ENCODE peak calls at places on chromosome 14, in seven cellular contexts. M, D, E, U, K, P and I are unnamed samples.

GRCh38 chr14:32710351-32711102 is 228.2 kb upstream of the NPAS3 start:
- DNase-seq in M (no peak), D (no peak), E (no peak), U (no peak), K (peak; percentile 22), P (peak; percentile 33), I (no peak)

GRCh38 chr14:95482967-95483842 is 33.2 kb downstream of the SYNE3 start:
- DNase-seq in M (peak; percentile 79), D (no peak), E (peak; percentile 96), U (no peak), K (peak; percentile 84), P (peak; percentile 95), I (peak; percentile 87)

GRCh38 chr14:98665019-98665418 is 607.0 kb downstream of the BCL11B start:
- DNase-seq in M (no peak), D (no peak), E (no peak), U (no peak), K (no peak), P (no peak), I (no peak)

GRCh38 chr14:65703996-65704395 is 291.5 kb downstream of the FUT8 start:
- DNase-seq in M (no peak), D (no peak), E (peak; percentile 2), U (no peak), K (no peak), P (peak; percentile 56), I (no peak)

GRCh38 chr14:52399886-52400599 is 85.9 kb downstream of the PTGER2 start:
- DNase-seq in M (no peak), D (no peak), E (peak; percentile 37), U (no peak), K (peak; percentile 7), P (peak; percentile 68), I (no peak)

GRCh38 chr14:37274652-37275051 is 76.9 kb downstream of the MIPOL1 start:
- DNase-seq in M (no peak), D (no peak), E (no peak), U (no peak), K (no peak), P (no peak), I (no peak)

GRCh38 chr14:31420013-31420318 is 384 bp downstream of the HEATR5A start:
- DNase-seq in M (peak; percentile 63), D (no peak), E (no peak), U (peak; percentile 14), K (peak; percentile 49), P (no peak), I (no peak)

GRCh38 chr14:29927596-29928341 is at the start of gene PRKD1:
- DNase-seq in M (peak; percentile 63), D (peak; percentile 58), E (peak; percentile 59), U (no peak), K (peak; percentile 30), P (peak; percentile 71), I (no peak)

GRCh38 chr14:53741379-53742225 is 215.0 kb downstream of the BMP4 start:
- DNase-seq in M (no peak), D (no peak), E (peak; percentile 27), U (no peak), K (no peak), P (no peak), I (no peak)

GRCh38 chr14:35389315-35389667 is 15.3 kb downstream of the NFKBIA start:
- DNase-seq in M (peak; percentile 7), D (no peak), E (no peak), U (no peak), K (no peak), P (no peak), I (no peak)

GRCh38 chr14:87813211-87813610 is 179.8 kb downstream of the GALC start:
- DNase-seq in M (no peak), D (no peak), E (no peak), U (no peak), K (peak; percentile 30), P (no peak), I (no peak)

GRCh38 chr14:45679852-45680251 is 426.9 kb upstream of the MIS18BP1 start:
- DNase-seq in M (no peak), D (no peak), E (peak; percentile 77), U (no peak), K (peak; percentile 73), P (peak; percentile 54), I (peak; percentile 88)

GRCh38 chr14:23447634-23448353 is 12.3 kb upstream of the MYH7 start:
- DNase-seq in M (no peak), D (no peak), E (no peak), U (no peak), K (no peak), P (no peak), I (no peak)

GRCh38 chr14:22898302-22898894 is 15.4 kb downstream of the REM2 start:
- DNase-seq in M (no peak), D (no peak), E (peak; percentile 68), U (no peak), K (peak; percentile 91), P (peak; percentile 77), I (no peak)

GRCh38 chr14:89787525-89787924 is 167.0 kb downstream of the EFCAB11 start:
- DNase-seq in M (no peak), D (no peak), E (no peak), U (no peak), K (peak; percentile 33), P (peak; percentile 31), I (peak; percentile 21)

GRCh38 chr14:104827173-104828055 is 26.5 kb downstream of the ZBTB42 start:
- DNase-seq in M (no peak), D (no peak), E (no peak), U (peak; percentile 56), K (peak; percentile 56), P (peak; percentile 24), I (no peak)

GRCh38 chr14:74835607-74836250 is 40.2 kb downstream of the PROX2 start:
- DNase-seq in M (no peak), D (no peak), E (no peak), U (no peak), K (no peak), P (no peak), I (no peak)

GRCh38 chr14:102900631-102901571 is 21.6 kb upstream of the AMN start:
- DNase-seq in M (no peak), D (no peak), E (no peak), U (peak; percentile 41), K (no peak), P (no peak), I (no peak)
- H3K4me3 ChIP-seq in M (peak overlapping the region; percentile 49), D (no peak overlapping the region), E (no peak overlapping the region), U (no peak overlapping the region), K (no peak overlapping the region), P (no peak overlapping the region), I (no peak overlapping the region)

GRCh38 chr14:76776306-76777251 is 15.3 kb downstream of the VASH1 start:
- DNase-seq in M (no peak), D (no peak), E (no peak), U (no peak), K (no peak), P (no peak), I (no peak)
- TF ChIP-seq CTCF in M (no peak), D (no peak), E (no peak), U (no peak), K (no peak), P (no peak), I (no peak)

DNA sequence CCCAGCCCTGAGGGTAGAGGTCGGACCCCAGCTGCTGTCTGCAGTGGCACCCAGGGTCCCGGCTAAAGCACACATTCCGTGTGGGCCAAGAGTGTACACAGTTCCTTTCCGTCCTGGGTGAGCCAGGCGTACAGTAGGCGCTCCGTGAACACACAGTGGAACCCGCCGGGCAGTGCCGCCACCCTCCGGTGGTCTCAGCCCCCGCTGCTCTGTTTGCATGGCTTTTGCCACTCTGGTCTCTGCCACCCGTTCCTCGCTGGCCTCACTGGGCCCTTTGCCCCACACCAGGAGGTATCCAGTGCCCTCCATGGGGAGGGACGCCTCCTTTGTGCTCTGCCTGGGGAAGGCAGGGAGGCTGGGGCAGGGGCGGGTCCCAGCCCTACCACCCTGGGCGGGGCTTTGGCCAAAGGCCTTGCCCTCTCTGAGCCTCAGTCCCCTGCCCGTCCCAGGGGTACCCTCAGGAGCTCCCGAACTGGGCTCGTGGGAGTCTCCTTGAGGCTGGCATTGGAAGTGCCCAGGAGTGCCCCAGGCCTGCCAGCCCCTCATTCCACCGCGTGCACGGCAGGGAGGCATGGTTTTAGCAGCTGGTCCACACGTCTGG is 13.0 kb downstream of the TRMT61A start:
- DNase-seq in M (no peak), D (peak; percentile 49), E (no peak), U (no peak), K (no peak), P (no peak), I (no peak)
- H3K4me3 ChIP-seq in M (peak overlapping the region; percentile 25), D (peak overlapping the region; percentile 45), E (no peak overlapping the region), U (no peak overlapping the region), K (no peak overlapping the region), P (no peak overlapping the region), I (no peak overlapping the region)

GRCh38 chr14:60164717-60165546 is at the start of gene DHRS7:
- DNase-seq in M (peak; percentile 90), D (peak; percentile 79), E (peak; percentile 85), U (peak; percentile 62), K (peak; percentile 77), P (peak; percentile 81), I (peak; percentile 21)
- TF ChIP-seq CTCF in M (peak; percentile 67), D (peak; percentile 79), E (peak; percentile 10), U (no peak), K (no peak), P (peak; percentile 40), I (peak; percentile 49)